ENCODE peak calls at places on chromosomes 13 and 19, in five cellular contexts. One of them, this sample, is unnamed.

GRCh38 chr19:3220576-3220975 is 3.9 kb upstream of the CELF5 start:
- DNase-seq in neuronal stem cell: no peak
- DNase-seq in IMR-90: no peak
- DNase-seq in H9: no peak
- DNase-seq in mesenchymal stem cell: no peak
- DNase-seq in this sample: no peak

GRCh38 chr19:399370-399769 is 9.6 kb downstream of the C2CD4C start:
- DNase-seq in mesenchymal stem cell: no peak
- DNase-seq in H9: no peak
- DNase-seq in IMR-90: no peak
- DNase-seq in neuronal stem cell: no peak
- DNase-seq in this sample: no peak

GRCh38 chr19:38392707-38393308 is 4.3 kb downstream of the SPRED3 start:
- DNase-seq in H9: no peak
- DNase-seq in IMR-90: peak
- DNase-seq in mesenchymal stem cell: peak
- DNase-seq in neuronal stem cell: no peak
- DNase-seq in this sample: no peak

GRCh38 chr19:58002384-58003152 is at the start of gene ZNF606:
- DNase-seq in neuronal stem cell: peak
- DNase-seq in IMR-90: peak
- DNase-seq in mesenchymal stem cell: peak
- DNase-seq in H9: peak
- DNase-seq in this sample: no peak

GRCh38 chr13:86282450-86282849 is 483.2 kb upstream of the SLITRK6 start:
- DNase-seq in H9: no peak
- DNase-seq in mesenchymal stem cell: no peak
- DNase-seq in neuronal stem cell: peak
- DNase-seq in IMR-90: no peak
- DNase-seq in this sample: no peak

GRCh38 chr13:71632721-71633120 is 234.3 kb downstream of the DACH1 start:
- DNase-seq in mesenchymal stem cell: no peak
- DNase-seq in neuronal stem cell: no peak
- DNase-seq in IMR-90: no peak
- DNase-seq in H9: no peak
- DNase-seq in this sample: no peak

GRCh38 chr13:35527451-35527850 is 51.0 kb upstream of the MAB21L1 start:
- DNase-seq in H9: no peak
- DNase-seq in mesenchymal stem cell: no peak
- DNase-seq in neuronal stem cell: no peak
- DNase-seq in IMR-90: no peak
- DNase-seq in this sample: no peak

GRCh38 chr13:28622286-28622685 is 36.6 kb upstream of the POMP start:
- DNase-seq in neuronal stem cell: no peak
- DNase-seq in mesenchymal stem cell: no peak
- DNase-seq in IMR-90: no peak
- DNase-seq in H9: no peak
- DNase-seq in this sample: no peak

GRCh38 chr19:48745208-48745995 is 1.3 kb downstream of the IZUMO1 start:
- DNase-seq in mesenchymal stem cell: peak
- DNase-seq in neuronal stem cell: no peak
- DNase-seq in IMR-90: peak
- DNase-seq in H9: peak
- DNase-seq in this sample: peak

GRCh38 chr19:888615-889385 is 4.2 kb downstream of the MED16 start:
- DNase-seq in mesenchymal stem cell: no peak
- DNase-seq in neuronal stem cell: no peak
- DNase-seq in H9: no peak
- DNase-seq in IMR-90: no peak
- DNase-seq in this sample: no peak

GRCh38 chr19:36108684-36109083 is 2.3 kb upstream of the OVOL3 start:
- DNase-seq in IMR-90: no peak
- DNase-seq in neuronal stem cell: no peak
- DNase-seq in H9: no peak
- DNase-seq in mesenchymal stem cell: no peak
- DNase-seq in this sample: no peak

DNA sequence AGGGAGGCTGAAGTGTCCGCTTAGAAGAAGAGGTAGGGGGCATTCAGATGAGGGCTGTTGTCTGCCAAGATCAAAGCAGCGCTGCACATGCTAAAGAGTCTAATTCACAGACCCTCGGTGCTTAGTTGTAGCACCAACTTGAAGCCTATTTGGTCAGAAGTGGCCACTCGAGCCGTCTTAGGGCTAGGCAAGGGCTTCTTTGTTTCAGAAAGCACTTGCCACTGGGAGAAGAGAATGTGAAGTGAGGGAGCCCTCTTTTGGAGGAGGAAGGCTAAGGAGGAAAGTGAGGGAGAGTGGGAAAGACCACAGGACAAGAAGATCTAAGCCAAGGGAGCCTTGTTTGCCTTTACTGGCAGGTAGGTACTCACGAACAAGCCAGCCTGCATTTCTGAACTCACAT is 313.4 kb upstream of the TMTC4 start:
- DNase-seq in H9: peak
- DNase-seq in mesenchymal stem cell: peak
- DNase-seq in IMR-90: peak
- DNase-seq in neuronal stem cell: peak
- DNase-seq in this sample: no peak
- H2BK15ac ChIP-seq in H9: no peak
- H2BK15ac ChIP-seq in mesenchymal stem cell: no peak
- H2BK15ac ChIP-seq in IMR-90: no peak
- H2BK15ac ChIP-seq in neuronal stem cell: no peak
- H2BK15ac ChIP-seq in this sample: no peak

DNA sequence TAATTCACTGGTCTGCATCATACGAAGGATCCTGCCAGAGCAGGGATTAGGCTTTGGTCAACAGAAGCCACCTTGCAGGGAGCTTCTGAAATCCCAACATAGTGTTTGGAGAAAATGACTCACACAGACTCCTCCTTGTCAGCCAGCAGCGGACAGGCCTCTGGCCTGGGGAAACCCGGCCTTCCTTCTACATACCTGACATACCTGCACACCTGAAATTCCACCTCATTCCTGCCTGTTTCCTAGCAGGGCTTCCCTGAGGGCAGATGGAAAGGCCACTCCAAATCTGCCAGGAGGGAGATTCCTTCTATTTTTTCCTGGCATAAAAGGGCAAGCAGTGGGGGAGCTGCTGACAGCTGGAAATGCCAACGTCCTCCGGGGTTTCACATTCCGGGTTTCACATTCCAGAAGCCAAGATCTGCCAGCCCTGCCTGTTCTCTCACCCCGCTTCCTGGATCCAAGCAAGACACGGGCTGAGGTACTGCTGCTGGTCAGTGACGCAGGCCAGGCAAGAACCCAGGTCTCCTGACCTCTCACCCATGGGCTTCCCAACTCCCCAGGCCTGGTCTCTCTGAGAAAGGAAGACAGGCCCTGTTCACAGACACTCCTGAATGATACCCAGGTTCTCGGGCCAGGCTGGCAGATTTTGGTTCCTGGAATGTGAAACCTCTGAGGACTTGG is 18.2 kb upstream of the IGFL1 start:
- DNase-seq in IMR-90: no peak
- DNase-seq in H9: peak
- DNase-seq in neuronal stem cell: no peak
- DNase-seq in mesenchymal stem cell: peak
- DNase-seq in this sample: peak
- H3K14ac ChIP-seq in IMR-90: no peak
- H3K14ac ChIP-seq in H9: peak
- H3K14ac ChIP-seq in neuronal stem cell: no peak
- H3K14ac ChIP-seq in mesenchymal stem cell: no peak
- H3K14ac ChIP-seq in this sample: no peak

DNA sequence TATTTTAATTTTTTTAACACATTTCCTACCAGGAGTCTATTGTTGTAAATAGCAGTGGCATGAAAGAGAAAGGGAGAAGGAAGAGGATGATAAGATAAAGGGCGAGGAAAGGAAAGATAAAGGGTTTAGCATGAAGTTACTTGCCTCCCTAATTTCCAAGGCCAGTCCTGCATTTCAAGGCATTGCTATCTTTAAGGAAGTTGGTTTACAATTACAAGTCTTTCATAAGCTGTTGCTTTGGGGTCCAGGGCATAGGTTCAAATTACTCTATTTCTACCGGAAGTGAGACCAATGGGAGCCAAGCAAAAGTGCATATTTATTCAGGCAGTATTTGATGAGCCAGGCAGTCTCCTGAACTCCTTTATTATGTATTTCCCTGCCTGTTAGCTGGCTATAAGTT is 27.7 kb upstream of the UBL3 start:
- DNase-seq in IMR-90: peak
- DNase-seq in mesenchymal stem cell: no peak
- DNase-seq in H9: no peak
- DNase-seq in neuronal stem cell: no peak
- DNase-seq in this sample: no peak
- H2BK15ac ChIP-seq in IMR-90: no peak
- H2BK15ac ChIP-seq in mesenchymal stem cell: no peak
- H2BK15ac ChIP-seq in H9: no peak
- H2BK15ac ChIP-seq in neuronal stem cell: no peak
- H2BK15ac ChIP-seq in this sample: no peak

DNA sequence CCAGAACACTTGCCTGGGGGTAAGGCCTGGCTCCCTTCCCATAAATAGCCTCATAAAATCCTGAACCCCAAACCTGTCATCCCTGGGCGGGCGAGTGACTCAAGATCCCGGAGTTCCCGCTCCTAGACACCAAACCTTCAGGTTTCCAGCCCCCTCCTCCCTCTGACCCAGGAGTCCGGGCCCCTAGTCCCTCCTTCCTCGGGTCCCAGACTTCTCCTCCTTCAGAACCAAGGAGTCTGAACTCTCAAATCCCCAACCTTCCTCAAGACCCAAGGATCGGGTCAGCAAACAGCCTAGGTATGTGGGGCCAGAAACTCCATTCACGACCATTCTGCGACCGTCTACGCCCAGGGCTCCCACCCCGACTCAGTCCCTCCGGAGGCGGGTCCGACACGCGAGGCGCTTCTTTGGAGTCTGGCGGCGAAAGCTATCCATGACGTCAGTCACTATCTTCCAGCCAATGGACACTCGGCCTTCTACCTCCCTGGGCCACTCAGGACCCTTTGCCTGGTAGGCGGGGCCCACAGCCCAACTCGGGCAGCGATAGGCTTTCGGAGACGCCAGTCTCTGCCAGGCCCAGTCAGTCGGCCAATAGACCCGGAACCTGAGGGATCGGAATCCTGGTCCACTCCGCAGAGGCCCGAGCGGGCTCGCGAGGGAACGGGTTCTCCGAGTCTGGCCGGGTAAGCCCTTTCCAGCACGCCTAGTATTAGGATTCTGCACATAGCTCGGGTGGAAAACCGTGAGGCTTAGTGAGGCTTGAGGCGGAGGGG is 6.6 kb upstream of the CNFN start:
- DNase-seq in neuronal stem cell: peak
- DNase-seq in mesenchymal stem cell: peak
- DNase-seq in IMR-90: peak
- DNase-seq in H9: peak
- DNase-seq in this sample: peak
- H3K14ac ChIP-seq in neuronal stem cell: no peak
- H3K14ac ChIP-seq in mesenchymal stem cell: no peak
- H3K14ac ChIP-seq in IMR-90: peak
- H3K14ac ChIP-seq in H9: peak
- H3K14ac ChIP-seq in this sample: no peak

This sample was measured in H1.